ENCODE peak calls at places on chromosomes 4 and X, in five cellular contexts. Z, K, Q, X and V are unnamed samples.

GRCh38 chr4:87009095-87009648 is 74.4 kb downstream of the AFF1 start:
- DNase-seq in Z (no peak), K (no peak), Q (no peak), X (no peak), V (no peak)

GRCh38 chr4:86918539-86919072 is 16.2 kb upstream of the AFF1 start:
- DNase-seq in Z (no peak), K (peak; percentile 13), Q (peak; percentile 44), X (peak; percentile 86), V (no peak)

GRCh38 chrX:132732236-132732635 is 226.2 kb downstream of the HS6ST2 start:
- DNase-seq in Z (no peak), K (no peak), Q (no peak), X (no peak), V (no peak)

GRCh38 chr4:90403781-90404180 is 276.6 kb downstream of the CCSER1 start:
- DNase-seq in Z (no peak), K (no peak), Q (no peak), X (no peak), V (no peak)

GRCh38 chr4:163395758-163396157 is 52.1 kb downstream of the NPY5R start:
- DNase-seq in Z (no peak), K (no peak), Q (no peak), X (no peak), V (no peak)

GRCh38 chrX:153875391-153876111 is 10.4 kb downstream of the L1CAM start:
- DNase-seq in Z (peak; percentile 56), K (peak; percentile 33), Q (peak; percentile 43), X (no peak), V (peak; percentile 47)

GRCh38 chrX:129039176-129039575 is 484.1 kb downstream of the SMARCA1 start:
- DNase-seq in Z (no peak), K (no peak), Q (no peak), X (no peak), V (no peak)

GRCh38 chrX:41733939-41734338 is 10.0 kb downstream of the GPR82 start:
- DNase-seq in Z (no peak), K (no peak), Q (no peak), X (no peak), V (no peak)

GRCh38 chr4:26434030-26434639 is 56.1 kb downstream of the CCKAR start:
- DNase-seq in Z (no peak), K (no peak), Q (peak; percentile 50), X (peak; percentile 36), V (no peak)

GRCh38 chrX:130082244-130083106 is 27.8 kb downstream of the ELF4 start:
- DNase-seq in Z (peak; percentile 86), K (peak; percentile 33), Q (peak; percentile 60), X (no peak), V (peak; percentile 66)

GRCh38 chr4:186810613-186811150 is 87.0 kb upstream of the FAT1 start:
- DNase-seq in Z (no peak), K (no peak), Q (no peak), X (no peak), V (no peak)

GRCh38 chrX:27918799-27919198 is 62.5 kb downstream of the DCAF8L1 start:
- DNase-seq in Z (no peak), K (peak; percentile 16), Q (no peak), X (peak; percentile 4), V (no peak)

GRCh38 chr4:36322921-36323354 is 41.5 kb downstream of the DTHD1 start:
- DNase-seq in Z (peak; percentile 79), K (peak; percentile 16), Q (no peak), X (no peak), V (peak; percentile 31)

GRCh38 chrX:52424658-52425057 is 55.8 kb downstream of the XAGE2 start:
- DNase-seq in Z (no peak), K (no peak), Q (peak; percentile 81), X (peak; percentile 72), V (no peak)

GRCh38 chrX:67545772-67546495 is 2.1 kb downstream of the AR start:
- DNase-seq in Z (no peak), K (peak; percentile 12), Q (peak; percentile 62), X (no peak), V (no peak)

GRCh38 chr4:15001248-15001824 is 945 bp upstream of the CPEB2 start:
- DNase-seq in Z (peak; percentile 71), K (peak; percentile 73), Q (peak; percentile 95), X (peak; percentile 91), V (peak; percentile 33)

GRCh38 chr4:184099541-184099966 is 118.1 kb downstream of the ENPP6 start:
- DNase-seq in Z (no peak), K (no peak), Q (no peak), X (peak; percentile 19), V (no peak)

GRCh38 chr4:161926033-161926828 is 237.6 kb downstream of the FSTL5 start:
- DNase-seq in Z (no peak), K (no peak), Q (no peak), X (no peak), V (no peak)

GRCh38 chr4:9942921-9943600 is 78.2 kb downstream of the SLC2A9 start:
- DNase-seq in Z (no peak), K (no peak), Q (no peak), X (no peak), V (no peak)

GRCh38 chr4:6937201-6937600 is 27.6 kb downstream of the TBC1D14 start:
- DNase-seq in Z (no peak), K (no peak), Q (no peak), X (no peak), V (no peak)

GRCh38 chr4:6932475-6932874 is 22.8 kb downstream of the TBC1D14 start:
- DNase-seq in Z (no peak), K (no peak), Q (no peak), X (no peak), V (no peak)

GRCh38 chr4:6935961-6936360 is 26.3 kb downstream of the TBC1D14 start:
- DNase-seq in Z (no peak), K (no peak), Q (no peak), X (no peak), V (no peak)

GRCh38 chr4:6932918-6933317 is 23.3 kb downstream of the TBC1D14 start:
- DNase-seq in Z (no peak), K (no peak), Q (no peak), X (no peak), V (no peak)

DNA sequence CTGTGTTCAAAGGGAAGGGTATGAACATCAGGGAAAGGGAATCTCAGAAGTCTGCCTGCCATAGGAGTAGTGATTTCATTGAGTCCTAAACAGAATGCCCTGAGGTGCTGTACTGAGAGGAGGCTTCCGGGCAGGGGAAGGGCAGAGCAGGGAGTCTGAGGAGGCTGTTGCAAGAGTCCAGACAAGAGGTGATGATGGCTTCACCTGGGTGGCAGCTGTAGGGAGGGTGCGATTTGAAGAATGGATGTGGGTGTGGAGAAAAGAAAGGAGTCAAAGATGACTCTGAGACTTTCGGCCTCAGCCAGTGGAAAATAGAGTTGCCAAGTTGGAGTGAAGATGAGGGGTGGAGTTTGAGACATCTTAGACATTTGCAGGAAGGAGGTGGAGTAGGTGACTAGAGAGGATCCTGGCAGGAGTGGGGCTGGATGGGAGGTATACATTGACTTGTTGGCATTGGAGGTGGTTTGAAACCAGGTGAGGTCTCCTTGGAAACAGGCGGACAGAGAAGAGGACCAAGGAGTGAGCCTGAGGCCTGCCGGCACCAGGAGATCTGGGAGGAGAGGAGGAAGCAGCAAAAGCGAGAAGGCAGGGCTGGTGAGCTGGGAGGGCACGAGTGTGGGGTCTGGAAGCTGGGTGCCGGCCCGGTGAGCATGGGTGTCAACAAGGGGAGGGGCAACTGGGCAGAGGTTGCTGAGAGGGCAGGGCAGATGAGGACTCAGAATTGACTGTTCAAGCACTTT is 24.2 kb downstream of the TBC1D14 start:
- DNase-seq in Z (no peak), K (no peak), Q (no peak), X (no peak), V (no peak)
- H3K27ac ChIP-seq in Z (no peak overlapping the region), K (no peak overlapping the region), Q (no peak overlapping the region), X (no peak overlapping the region), V (no peak overlapping the region)

DNA sequence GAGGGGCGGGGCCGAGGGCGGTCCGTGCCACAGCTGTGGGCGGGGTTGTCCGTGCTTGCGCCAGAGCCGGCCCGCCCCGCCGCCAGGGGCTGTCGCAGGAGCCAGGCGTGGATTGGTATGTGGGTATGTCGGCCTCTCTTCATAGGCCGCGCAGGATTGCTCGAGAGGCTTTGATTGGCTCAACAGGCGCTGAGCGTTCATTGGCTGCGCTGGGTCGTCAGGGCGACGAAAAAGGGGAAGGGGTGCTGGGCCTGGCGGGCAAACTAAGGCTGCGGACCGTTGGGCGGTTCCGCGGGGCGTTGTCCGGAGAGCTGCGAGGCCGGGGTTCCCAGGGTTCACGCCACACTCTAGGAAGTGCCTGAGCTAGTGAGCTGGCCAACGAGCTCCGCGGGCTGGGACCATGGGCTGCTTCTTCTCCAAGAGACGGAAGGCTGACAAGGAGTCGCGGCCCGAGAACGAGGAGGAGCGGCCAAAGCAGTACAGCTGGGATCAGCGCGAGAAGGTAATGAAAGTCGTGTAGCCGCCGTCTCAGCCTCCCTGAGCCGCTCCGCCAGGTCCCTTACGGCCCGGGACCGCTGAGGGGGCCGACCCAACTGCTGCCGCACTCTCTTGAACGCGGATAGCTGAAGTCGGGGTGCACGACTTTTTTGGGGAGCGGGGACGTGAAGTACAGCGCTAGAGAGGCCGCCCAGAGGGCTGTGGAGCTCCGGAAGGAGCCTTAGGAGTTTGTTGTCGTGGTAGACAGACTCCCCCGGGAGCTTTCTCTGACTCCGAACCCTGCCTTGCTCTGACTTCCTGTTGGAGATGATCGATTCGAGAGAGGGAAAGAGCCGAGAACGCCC is at the start of gene RP2:
- DNase-seq in Z (peak; percentile 88), K (peak; percentile 95), Q (peak; percentile 95), X (peak; percentile 92), V (peak; percentile 80)
- H3K4me1 ChIP-seq in Z (peaks cover 33% of the 10 kb centered on the region), K (no peaks in the 10 kb centered on the region), Q (peaks cover 34% of the 10 kb centered on the region), X (peaks cover 2% of the 10 kb centered on the region), V (no peaks in the 10 kb centered on the region)

DNA sequence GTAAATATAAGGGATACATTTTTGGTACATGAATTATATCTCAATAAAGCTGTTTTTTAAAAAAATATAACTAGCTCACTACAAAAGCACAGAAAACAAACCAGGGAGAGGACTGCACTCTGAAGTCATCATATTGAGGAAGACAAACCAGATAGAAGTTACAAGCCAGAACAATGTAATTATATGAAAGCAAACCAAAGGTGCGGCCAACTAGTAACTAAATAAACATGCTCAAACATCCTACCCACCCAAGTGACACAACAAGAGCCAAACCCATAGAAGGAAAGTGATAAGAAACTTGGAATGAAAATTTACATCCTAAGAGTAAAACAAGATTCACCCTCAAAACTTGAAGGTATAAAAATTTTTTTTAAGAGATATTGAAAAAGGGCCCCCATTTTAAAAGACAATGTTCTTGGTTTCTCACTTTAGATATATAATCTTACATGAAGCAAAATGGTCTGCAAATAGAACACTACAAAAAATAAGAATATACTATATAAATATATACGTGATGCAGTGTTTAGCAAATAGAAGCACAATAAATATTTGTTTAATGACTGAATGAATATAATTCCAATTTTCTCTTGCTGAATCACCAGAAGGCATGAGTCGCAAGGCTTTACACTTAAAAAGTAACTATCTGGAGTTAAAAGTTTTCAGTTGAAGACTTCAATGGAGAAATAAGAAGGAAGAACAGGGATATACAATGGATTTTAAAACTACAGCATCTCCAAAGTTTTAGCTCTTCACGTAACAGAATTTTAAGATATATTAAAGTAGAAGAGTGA is 4.0 kb upstream of the SH3D19 start:
- DNase-seq in Z (no peak), K (no peak), Q (peak; percentile 68), X (peak; percentile 40), V (no peak)
- H3K27ac ChIP-seq in Z (no peak overlapping the region), K (no peak overlapping the region), Q (no peak overlapping the region), X (no peak overlapping the region), V (no peak overlapping the region)

GRCh38 chr4:47482326-47482725 is 2.7 kb upstream of the ATP10D start:
- DNase-seq in Z (no peak), K (no peak), Q (peak; percentile 82), X (peak; percentile 81), V (no peak)

GRCh38 chr4:47486306-47486705 is 1.2 kb downstream of the ATP10D start:
- DNase-seq in Z (no peak), K (no peak), Q (peak; percentile 55), X (no peak), V (no peak)

GRCh38 chr4:47484169-47484568 is 906 bp upstream of the ATP10D start:
- DNase-seq in Z (no peak), K (no peak), Q (no peak), X (no peak), V (no peak)

GRCh38 chr4:47483722-47484121 is 1.4 kb upstream of the ATP10D start:
- DNase-seq in Z (no peak), K (no peak), Q (peak; percentile 58), X (no peak), V (no peak)

GRCh38 chr4:47485047-47485692 is at the start of gene ATP10D:
- DNase-seq in Z (peak; percentile 75), K (peak; percentile 95), Q (peak; percentile 96), X (peak; percentile 93), V (peak; percentile 53)
- H3K4me1 ChIP-seq in Z (peaks cover 14% of the 10 kb centered on the region), K (peaks cover 16% of the 10 kb centered on the region), Q (peaks cover 47% of the 10 kb centered on the region), X (peaks cover 5% of the 10 kb centered on the region), V (peaks cover 7% of the 10 kb centered on the region)